ENCODE peak calls at places on chromosomes 4 and X, in six cellular contexts. Z is lower leg skin, W is GM23338, S is dermis blood vessel endothelial cell, V is kidney tubule cell, G is HEK293T. B is an unnamed sample.

GRCh38 chr4:86769794-86770193 is 79.4 kb downstream of the SLC10A6 start:
- DNase-seq in S (no peak), W (no peak), G (peak; percentile 9), Z (no peak), V (no peak), B (no peak)

GRCh38 chr4:43379001-43379400 is 486.5 kb downstream of the GRXCR1 start:
- DNase-seq in S (no peak), W (no peak), G (no peak), V (no peak), Z (no peak), B (no peak)

GRCh38 chrX:84168574-84168973 is 19.4 kb downstream of the RPS6KA6 start:
- DNase-seq in V (peak; percentile 58), Z (no peak), G (no peak), S (peak; percentile 0), W (no peak), B (no peak)

GRCh38 chr4:153651041-153651960 is 32.8 kb upstream of the TLR2 start:
- DNase-seq in Z (peak; percentile 56), W (no peak), V (peak; percentile 47), S (peak; percentile 20), G (no peak), B (no peak)

GRCh38 chr4:8439914-8440490 is 521 bp downstream of the ACOX3 start:
- DNase-seq in W (peak; percentile 14), Z (no peak), S (no peak), V (no peak), G (peak; percentile 23), B (peak; percentile 50)

GRCh38 chr4:139857021-139857420 is 191.4 kb downstream of the MGST2 start:
- DNase-seq in G (peak; percentile 23), S (peak; percentile 29), Z (no peak), W (no peak), V (no peak), B (no peak)

GRCh38 chr4:158484173-158484885 is 37.4 kb upstream of the RXFP1 start:
- DNase-seq in W (no peak), V (no peak), G (no peak), S (no peak), Z (no peak), B (no peak)

GRCh38 chr4:108466936-108467902 is 153.2 kb upstream of the RPL34 start:
- DNase-seq in G (no peak), S (no peak), V (peak; percentile 74), Z (no peak), W (no peak), B (peak; percentile 26)

GRCh38 chr4:176238819-176239218 is 30.2 kb downstream of the ASB5 start:
- DNase-seq in Z (no peak), S (no peak), W (peak; percentile 23), V (peak; percentile 22), G (no peak), B (no peak)

GRCh38 chr4:1872918-1873269 is 1.7 kb downstream of the NSD2 start:
- DNase-seq in S (peak; percentile 50), V (peak; percentile 81), Z (no peak), W (no peak), G (no peak), B (no peak)

GRCh38 chrX:30302957-30303356 is 6.2 kb downstream of the NR0B1 start:
- DNase-seq in S (no peak), Z (peak; percentile 32), G (no peak), V (peak; percentile 35), W (no peak), B (no peak)

GRCh38 chr4:45621926-45622325 is 501.9 kb downstream of the GABRG1 start:
- DNase-seq in G (no peak), Z (no peak), S (no peak), V (peak; percentile 82), W (no peak), B (peak; percentile 9)

GRCh38 chr4:128521634-128522253 is 234.1 kb upstream of the PGRMC2 start:
- DNase-seq in Z (no peak), S (peak; percentile 90), W (no peak), V (peak; percentile 79), G (no peak), B (no peak)

GRCh38 chrX:150036181-150036580 is 97.9 kb upstream of the EOLA2 start:
- DNase-seq in V (peak; percentile 84), W (no peak), S (peak; percentile 71), G (no peak), Z (no peak), B (peak; percentile 39)

GRCh38 chr4:123653211-123653610 is 256.6 kb downstream of the SPRY1 start:
- DNase-seq in Z (no peak), G (no peak), W (no peak), V (no peak), S (no peak), B (no peak)

GRCh38 chrX:2692221-2693122 is 1.4 kb downstream of the CD99 start:
- DNase-seq in G (no peak), W (peak; percentile 50), S (peak; percentile 51), Z (no peak), V (peak; percentile 29), B (no peak)

GRCh38 chr4:169986369-169986768 is 39.8 kb downstream of the MFAP3L start:
- DNase-seq in S (no peak), W (no peak), Z (no peak), G (no peak), V (peak; percentile 9), B (no peak)

GRCh38 chr4:110854021-110854678 is 231.3 kb upstream of the PITX2 start:
- DNase-seq in W (no peak), V (peak; percentile 81), Z (no peak), G (no peak), S (no peak), B (peak; percentile 37)

B was measured in T1000.